ENCODE peak calls at places on chromosomes 7 and 10, in four cellular contexts. I is stromal cell of bone marrow, W is NCI-H1105, K is NCI-H2171 treated with DMSO at 0.1 percent for 48 hours. T is an unnamed sample.

GRCh38 chr10:73209705-73210104 is 37.4 kb downstream of the DNAJC9 start:
- DNase-seq in W (no peak), I (peak; percentile 27), K (peak; percentile 3), T (no peak)

GRCh38 chr7:79227035-79227434 is 226.4 kb downstream of the MAGI2 start:
- DNase-seq in K (no peak), W (no peak), I (no peak), T (no peak)

GRCh38 chr7:1246871-1247526 is 14.3 kb downstream of the UNCX start:
- DNase-seq in K (no peak), W (no peak), I (no peak), T (no peak)

GRCh38 chr10:62233494-62234283 is 35.0 kb downstream of the RTKN2 start:
- DNase-seq in I (no peak), K (no peak), W (no peak), T (no peak)

GRCh38 chr7:27910341-27910740 is 170.4 kb downstream of the TAX1BP1 start:
- DNase-seq in K (no peak), I (no peak), W (no peak), T (no peak)

GRCh38 chr7:131105294-131105802 is 222.3 kb upstream of the MKLN1 start:
- DNase-seq in K (no peak), W (no peak), I (no peak), T (no peak)

GRCh38 chr10:129277804-129278203 is 189.2 kb upstream of the MGMT start:
- DNase-seq in W (no peak), K (no peak), I (no peak), T (no peak)

GRCh38 chr7:150973571-150974451 is 4.3 kb downstream of the KCNH2 start:
- DNase-seq in K (peak; percentile 82), I (no peak), W (peak; percentile 71), T (no peak)

GRCh38 chr7:78232806-78233205 is 434.2 kb downstream of the PHTF2 start:
- DNase-seq in K (no peak), W (no peak), I (peak; percentile 12), T (no peak)

GRCh38 chr10:98096731-98097130 is 37.7 kb upstream of the R3HCC1L start:
- DNase-seq in K (no peak), I (no peak), W (no peak), T (no peak)

GRCh38 chr10:132630666-132631347 is 93.2 kb downstream of the INPP5A start:
- DNase-seq in K (no peak), W (no peak), I (no peak), T (peak; percentile 94)

GRCh38 chr10:13844651-13845050 is 257.9 kb downstream of the PRPF18 start:
- DNase-seq in I (no peak), K (no peak), W (no peak), T (no peak)

GRCh38 chr7:149241695-149242094 is 2.2 kb downstream of the ZNF212 start:
- DNase-seq in K (no peak), I (no peak), W (no peak), T (no peak)

GRCh38 chr10:11724938-11725776 is 17.0 kb upstream of the ECHDC3 start:
- DNase-seq in W (no peak), K (peak; percentile 12), I (peak; percentile 45), T (no peak)

GRCh38 chr7:47314728-47315601 is 266.9 kb downstream of the TNS3 start:
- DNase-seq in K (no peak), I (peak; percentile 53), W (no peak), T (peak; percentile 71)

GRCh38 chr7:148763622-148764021 is 64.9 kb downstream of the CUL1 start:
- DNase-seq in I (no peak), K (no peak), W (no peak), T (no peak)

GRCh38 chr7:94556028-94556427 is 46.4 kb downstream of the CASD1 start:
- DNase-seq in W (no peak), I (no peak), K (no peak), T (no peak)

GRCh38 chr7:3461923-3462322 is 160.9 kb downstream of the SDK1 start:
- DNase-seq in K (no peak), I (no peak), W (no peak), T (no peak)

GRCh38 chr7:156080596-156080995 is 268.3 kb upstream of the SHH start:
- DNase-seq in W (no peak), K (no peak), I (no peak), T (no peak)

GRCh38 chr10:17607603-17608332 is 9.4 kb downstream of the HACD1 start:
- DNase-seq in K (peak; percentile 34), W (no peak), I (peak; percentile 41), T (no peak)

T was measured in heart left ventricle.